ENCODE peak calls at places on chromosomes 6 and 20, in four cellular contexts. One of them, this sample, is unnamed.

GRCh38 chr6:158452191-158452590 is 107.7 kb upstream of the TMEM181 start:
- DNase-seq in K562: no peak
- DNase-seq in HepG2: no peak
- DNase-seq in GM12878: no peak
- DNase-seq in this sample: no peak

GRCh38 chr20:31551581-31552081 is 37.4 kb downstream of the HM13 start:
- DNase-seq in GM12878: no peak
- DNase-seq in HepG2: no peak
- DNase-seq in K562: no peak
- DNase-seq in this sample: no peak

GRCh38 chr6:119799633-119800032 is 450.1 kb upstream of the MAN1A1 start:
- DNase-seq in K562: no peak
- DNase-seq in HepG2: no peak
- DNase-seq in GM12878: no peak
- DNase-seq in this sample: no peak

GRCh38 chr6:163985710-163986109 is 571.2 kb downstream of the QKI start:
- DNase-seq in HepG2: no peak
- DNase-seq in K562: no peak
- DNase-seq in GM12878: no peak
- DNase-seq in this sample: no peak

GRCh38 chr20:4603724-4604123 is 118.0 kb upstream of the PRND start:
- DNase-seq in HepG2: no peak
- DNase-seq in GM12878: no peak
- DNase-seq in K562: no peak
- DNase-seq in this sample: no peak

GRCh38 chr20:13119583-13119982 is 101.5 kb upstream of the ISM1 start:
- DNase-seq in GM12878: no peak
- DNase-seq in HepG2: peak; percentile 84
- DNase-seq in K562: peak; percentile 44
- DNase-seq in this sample: peak; percentile 58

GRCh38 chr6:163634514-163635171 is 220.1 kb downstream of the QKI start:
- DNase-seq in HepG2: no peak
- DNase-seq in K562: no peak
- DNase-seq in GM12878: no peak
- DNase-seq in this sample: no peak

GRCh38 chr20:21607971-21608735 is 94.3 kb upstream of the NKX2-2 start:
- DNase-seq in K562: no peak
- DNase-seq in GM12878: no peak
- DNase-seq in HepG2: no peak
- DNase-seq in this sample: no peak

GRCh38 chr6:131281471-131282270 is 146.4 kb downstream of the AKAP7 start:
- DNase-seq in GM12878: no peak
- DNase-seq in HepG2: no peak
- DNase-seq in K562: no peak
- DNase-seq in this sample: no peak

GRCh38 chr20:53915459-53916172 is 154.8 kb downstream of the BCAS1 start:
- DNase-seq in K562: peak; percentile 93
- DNase-seq in GM12878: peak; percentile 89
- DNase-seq in HepG2: peak; percentile 84
- DNase-seq in this sample: peak; percentile 81

GRCh38 chr6:50187212-50188055 is 137.7 kb upstream of the DEFB112 start:
- DNase-seq in GM12878: no peak
- DNase-seq in HepG2: no peak
- DNase-seq in K562: no peak
- DNase-seq in this sample: no peak

GRCh38 chr6:15362274-15363160 is 116.6 kb downstream of the JARID2 start:
- DNase-seq in K562: no peak
- DNase-seq in GM12878: no peak
- DNase-seq in HepG2: peak; percentile 59
- DNase-seq in this sample: no peak

GRCh38 chr6:23301546-23301945 is 732.2 kb downstream of the HDGFL1 start:
- DNase-seq in K562: no peak
- DNase-seq in GM12878: no peak
- DNase-seq in HepG2: no peak
- DNase-seq in this sample: no peak

GRCh38 chr20:18679020-18679419 is 91.2 kb downstream of the DTD1 start:
- DNase-seq in HepG2: no peak
- DNase-seq in K562: no peak
- DNase-seq in GM12878: no peak
- DNase-seq in this sample: no peak

GRCh38 chr20:47228654-47229053 is 127.8 kb downstream of the ZMYND8 start:
- DNase-seq in K562: no peak
- DNase-seq in GM12878: no peak
- DNase-seq in HepG2: no peak
- DNase-seq in this sample: no peak

GRCh38 chr20:24745617-24746350 is 203.3 kb upstream of the CST7 start:
- DNase-seq in HepG2: no peak
- DNase-seq in GM12878: no peak
- DNase-seq in K562: no peak
- DNase-seq in this sample: no peak

GRCh38 chr20:23096073-23096472 is 9.9 kb upstream of the CD93 start:
- DNase-seq in GM12878: no peak
- DNase-seq in HepG2: no peak
- DNase-seq in K562: no peak
- DNase-seq in this sample: no peak

GRCh38 chr6:82875573-82876185 is 190.0 kb downstream of the UBE3D start:
- DNase-seq in GM12878: no peak
- DNase-seq in HepG2: no peak
- DNase-seq in K562: peak; percentile 29
- DNase-seq in this sample: no peak

GRCh38 chr6:41040911-41041536 is 1.2 kb upstream of the TSPO2 start:
- DNase-seq in GM12878: no peak
- DNase-seq in K562: no peak
- DNase-seq in HepG2: no peak
- DNase-seq in this sample: no peak

GRCh38 chr6:84707161-84707560 is 57.2 kb downstream of the TBX18 start:
- DNase-seq in K562: no peak
- DNase-seq in GM12878: no peak
- DNase-seq in HepG2: no peak
- DNase-seq in this sample: no peak

GRCh38 chr6:52815167-52816092 is 11.8 kb upstream of the GSTA1 start:
- DNase-seq in HepG2: peak; percentile 91
- DNase-seq in K562: peak; percentile 61
- DNase-seq in GM12878: no peak
- DNase-seq in this sample: peak; percentile 71
- TF ChIP-seq FOXM1 in HepG2: no peak
- TF ChIP-seq FOXM1 in K562: no peak
- TF ChIP-seq FOXM1 in GM12878: no peak
- TF ChIP-seq FOXM1 in this sample: no peak

GRCh38 chr6:134229520-134229919 is 88.4 kb downstream of the SGK1 start:
- DNase-seq in HepG2: no peak
- DNase-seq in K562: no peak
- DNase-seq in GM12878: no peak
- DNase-seq in this sample: no peak

GRCh38 chr6:134235937-134236751 is 81.8 kb downstream of the SGK1 start:
- DNase-seq in GM12878: peak; percentile 77
- DNase-seq in HepG2: no peak
- DNase-seq in K562: peak; percentile 52
- DNase-seq in this sample: no peak

GRCh38 chr6:134233180-134233579 is 84.7 kb downstream of the SGK1 start:
- DNase-seq in HepG2: no peak
- DNase-seq in K562: no peak
- DNase-seq in GM12878: no peak
- DNase-seq in this sample: no peak

GRCh38 chr6:134230940-134231339 is 87.0 kb downstream of the SGK1 start:
- DNase-seq in GM12878: no peak
- DNase-seq in HepG2: no peak
- DNase-seq in K562: no peak
- DNase-seq in this sample: no peak

DNA sequence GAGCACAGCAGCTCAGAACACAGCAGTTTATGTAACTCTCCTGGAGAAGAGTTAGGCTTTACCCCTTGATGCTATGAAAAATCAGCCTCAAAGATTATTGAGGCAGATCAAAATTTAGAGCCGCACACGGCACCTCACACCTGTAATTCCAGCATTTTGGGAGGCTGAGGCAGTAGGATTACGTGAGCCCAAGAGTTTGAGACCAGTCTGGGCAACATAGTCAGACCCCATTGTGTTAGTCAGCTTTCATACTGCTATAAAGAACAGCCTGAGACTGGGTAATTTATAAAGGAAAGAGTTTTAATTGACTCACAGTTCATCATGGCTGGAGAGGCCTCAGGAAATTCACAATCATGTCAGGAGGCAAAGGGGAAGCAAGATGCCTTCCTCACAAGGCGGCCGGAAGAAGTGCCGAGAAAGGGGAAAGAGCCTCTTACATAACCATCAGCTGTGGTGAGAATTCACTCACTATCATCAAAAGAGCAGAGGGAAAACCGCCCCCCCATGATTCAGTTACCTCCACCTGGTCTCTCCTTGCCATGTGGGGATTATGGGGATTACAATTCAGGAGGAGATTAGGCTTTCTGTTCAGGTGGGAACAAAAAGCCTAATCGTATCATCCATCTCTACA is 87.7 kb downstream of the SGK1 start:
- DNase-seq in HepG2: no peak
- DNase-seq in K562: no peak
- DNase-seq in GM12878: no peak
- DNase-seq in this sample: no peak
- TF ChIP-seq SP1 in HepG2: no peak
- TF ChIP-seq SP1 in K562: no peak
- TF ChIP-seq SP1 in GM12878: no peak
- TF ChIP-seq SP1 in this sample: no peak

GRCh38 chr6:144797881-144798589 is 512.9 kb downstream of the UTRN start:
- DNase-seq in HepG2: no peak
- DNase-seq in GM12878: no peak
- DNase-seq in K562: no peak
- DNase-seq in this sample: no peak
- TF ChIP-seq FOXK2 in HepG2: no peak
- TF ChIP-seq FOXK2 in GM12878: no peak
- TF ChIP-seq FOXK2 in K562: no peak
- TF ChIP-seq FOXK2 in this sample: no peak

GRCh38 chr6:142902636-142903053 is 42.3 kb downstream of the HIVEP2 start:
- DNase-seq in GM12878: peak; percentile 67
- DNase-seq in HepG2: peak; percentile 85
- DNase-seq in K562: peak; percentile 40
- DNase-seq in this sample: no peak
- TF ChIP-seq FOXM1 in GM12878: peak; percentile 49
- TF ChIP-seq FOXM1 in HepG2: no peak
- TF ChIP-seq FOXM1 in K562: no peak
- TF ChIP-seq FOXM1 in this sample: no peak

DNA sequence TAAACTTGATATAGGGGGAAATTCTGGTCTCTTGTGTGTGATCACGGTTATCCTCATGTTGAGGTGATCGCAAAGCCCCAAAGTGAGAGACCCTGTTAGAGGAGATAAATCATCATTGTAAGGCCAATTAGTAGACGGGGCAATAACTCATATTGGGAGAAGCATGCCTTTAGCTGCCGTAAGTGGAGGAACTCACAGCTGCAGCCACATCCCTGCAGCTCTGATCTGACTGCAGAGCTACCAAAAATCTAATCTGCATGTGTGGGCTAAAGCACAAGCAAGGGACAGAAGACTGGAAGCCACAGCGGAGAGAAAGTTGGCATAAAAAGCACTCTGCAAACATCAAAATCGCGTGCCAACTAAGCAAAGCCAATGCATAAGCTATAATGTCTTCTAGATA is 79.8 kb downstream of the TBC1D7 start:
- DNase-seq in K562: no peak
- DNase-seq in GM12878: no peak
- DNase-seq in HepG2: no peak
- DNase-seq in this sample: no peak
- TF ChIP-seq SP1 in K562: no peak
- TF ChIP-seq SP1 in GM12878: no peak
- TF ChIP-seq SP1 in HepG2: no peak
- TF ChIP-seq SP1 in this sample: no peak

DNA sequence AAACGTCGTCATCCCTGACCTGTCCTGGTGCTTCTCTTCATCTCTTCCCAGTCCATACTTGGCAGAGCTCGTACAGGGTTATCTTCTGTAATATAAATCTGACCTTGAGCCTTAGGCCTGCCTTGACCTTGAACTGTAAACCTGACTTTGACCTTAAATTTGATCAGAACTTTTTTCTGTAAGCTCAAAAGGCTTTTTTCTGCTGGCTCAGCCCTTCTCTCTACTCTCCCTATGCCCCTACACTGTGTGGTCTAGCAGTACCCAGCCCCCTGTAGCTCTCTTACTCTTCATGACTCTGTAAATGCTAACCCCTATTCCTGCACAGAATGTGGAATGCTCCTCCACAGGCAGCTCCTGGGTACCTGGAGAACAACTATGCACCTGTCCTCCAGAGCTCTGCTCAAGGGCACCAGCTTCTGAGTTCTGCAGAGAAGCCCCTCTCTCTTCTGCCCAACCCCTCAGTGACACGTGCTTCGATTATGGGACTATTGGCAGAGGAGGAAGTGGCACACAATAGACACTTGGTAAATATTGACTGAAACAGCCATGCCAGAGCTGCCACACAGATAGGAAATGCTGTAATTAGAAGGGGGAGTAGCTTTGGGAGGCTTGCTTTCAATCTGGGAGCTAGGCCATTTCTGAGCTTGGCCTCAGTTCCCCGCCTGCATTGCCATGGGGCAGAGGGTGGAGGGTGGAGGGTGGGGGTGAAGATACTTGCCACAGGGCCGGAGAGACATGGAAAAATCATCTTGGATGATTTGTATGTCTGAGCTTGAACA is 15.4 kb downstream of the SNPH start:
- DNase-seq in HepG2: no peak
- DNase-seq in K562: no peak
- DNase-seq in GM12878: no peak
- DNase-seq in this sample: no peak
- TF ChIP-seq FOXK2 in HepG2: no peak
- TF ChIP-seq FOXK2 in K562: no peak
- TF ChIP-seq FOXK2 in GM12878: no peak
- TF ChIP-seq FOXK2 in this sample: no peak

GRCh38 chr20:14700641-14700965 is 363.2 kb upstream of the FLRT3 start:
- DNase-seq in K562: no peak
- DNase-seq in HepG2: no peak
- DNase-seq in GM12878: no peak
- DNase-seq in this sample: no peak
- TF ChIP-seq FOXM1 in K562: no peak
- TF ChIP-seq FOXM1 in HepG2: no peak
- TF ChIP-seq FOXM1 in GM12878: no peak
- TF ChIP-seq FOXM1 in this sample: no peak

GRCh38 chr6:47670851-47671250 is 27.5 kb upstream of the ADGRF4 start:
- DNase-seq in GM12878: no peak
- DNase-seq in HepG2: no peak
- DNase-seq in K562: no peak
- DNase-seq in this sample: no peak
- TF ChIP-seq SP1 in GM12878: no peak
- TF ChIP-seq SP1 in HepG2: no peak
- TF ChIP-seq SP1 in K562: no peak
- TF ChIP-seq SP1 in this sample: no peak

DNA sequence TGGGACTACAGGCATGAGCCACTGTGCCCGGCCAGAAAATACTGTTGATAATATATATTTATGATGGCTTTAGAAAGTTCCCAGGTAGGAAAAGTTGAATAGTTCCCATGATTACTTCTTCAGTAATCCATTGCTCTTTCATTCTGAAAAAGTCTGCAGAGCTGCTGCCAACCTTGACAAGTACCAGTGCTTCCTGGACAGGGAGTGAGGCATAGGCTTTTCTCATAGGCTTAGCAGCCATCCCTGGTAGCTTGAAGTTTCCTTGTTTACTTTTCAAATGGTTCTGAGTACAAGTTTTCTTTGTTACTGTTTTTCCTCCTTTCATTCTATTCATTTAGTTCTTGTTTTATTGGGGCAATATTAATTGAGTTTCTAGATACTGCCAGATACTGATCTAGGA is 7.8 kb downstream of the RWDD1 start:
- DNase-seq in HepG2: no peak
- DNase-seq in GM12878: no peak
- DNase-seq in K562: no peak
- DNase-seq in this sample: no peak
- TF ChIP-seq FOXK2 in HepG2: no peak
- TF ChIP-seq FOXK2 in GM12878: no peak
- TF ChIP-seq FOXK2 in K562: no peak
- TF ChIP-seq FOXK2 in this sample: no peak

GRCh38 chr20:57767456-57767855 is 57.6 kb upstream of the PMEPA1 start:
- DNase-seq in GM12878: no peak
- DNase-seq in HepG2: no peak
- DNase-seq in K562: no peak
- DNase-seq in this sample: no peak
- TF ChIP-seq FOXM1 in GM12878: no peak
- TF ChIP-seq FOXM1 in HepG2: no peak
- TF ChIP-seq FOXM1 in K562: no peak
- TF ChIP-seq FOXM1 in this sample: no peak